ENCODE peak calls at places on chromosomes 7 and 10, in eight cellular contexts. J is mucosa of descending colon; S is NB4; Z is MM.1S; O is activated naive CD4-positive, alpha-beta T cell treated with anti-CD3 and anti-CD28 coated beads, Interleukin-2, amount 10 ng/mL, durations not matched to agents 7 days and 5 days; W is neuronal stem cell; E is stimulated activated CD4-positive, alpha-beta T cell treated with anti-CD3 and anti-CD28 coated beads, Interleukin-4, amount 100 ng/mL, for 24 hours; H is NAMALWA. M is an unnamed sample.

GRCh38 chr7:84013616-84014240 is 180.9 kb downstream of the SEMA3A start:
- DNase-seq in J (no peak), S (no peak), Z (no peak), O (peak), W (no peak), E (no peak), H (no peak), M (no peak)

GRCh38 chr7:143214789-143215679 is 6.8 kb upstream of the TAS2R40 start:
- DNase-seq in J (peak), S (peak), Z (peak), O (peak), W (peak), E (peak), H (peak), M (peak)

GRCh38 chr7:30469303-30469702 is 9.3 kb downstream of the NOD1 start:
- DNase-seq in J (peak), S (no peak), Z (no peak), O (no peak), W (peak), E (no peak), H (no peak), M (peak)

GRCh38 chr10:2210083-2210482 is 472.8 kb upstream of the ADARB2 start:
- DNase-seq in J (no peak), S (no peak), Z (no peak), O (no peak), W (no peak), E (no peak), H (no peak), M (no peak)

GRCh38 chr10:12839941-12840611 is 161.4 kb downstream of the CCDC3 start:
- DNase-seq in J (no peak), S (no peak), Z (no peak), O (no peak), W (no peak), E (no peak), H (no peak), M (no peak)

GRCh38 chr7:74134117-74134539 is 40.0 kb upstream of the EIF4H start:
- DNase-seq in J (peak), S (no peak), Z (no peak), O (peak), W (no peak), E (peak), H (no peak), M (no peak)

GRCh38 chr10:124180947-124181549 is 87.7 kb upstream of the CHST15 start:
- DNase-seq in J (no peak), S (no peak), Z (no peak), O (no peak), W (no peak), E (no peak), H (no peak), M (no peak)

GRCh38 chr7:149834601-149835000 is 3.6 kb upstream of the ZNF862 start:
- DNase-seq in J (no peak), S (no peak), Z (no peak), O (peak), W (no peak), E (no peak), H (no peak), M (no peak)

GRCh38 chr7:10727636-10728035 is 246.0 kb upstream of the PHF14 start:
- DNase-seq in J (no peak), S (no peak), Z (no peak), O (no peak), W (no peak), E (no peak), H (no peak), M (no peak)

GRCh38 chr10:8638088-8638672 is 583.7 kb downstream of the GATA3 start:
- DNase-seq in J (no peak), S (no peak), Z (no peak), O (no peak), W (no peak), E (no peak), H (no peak), M (no peak)

GRCh38 chr7:1256621-1257020 is 23.9 kb downstream of the UNCX start:
- DNase-seq in J (no peak), S (no peak), Z (no peak), O (no peak), W (no peak), E (no peak), H (no peak), M (no peak)

GRCh38 chr10:1362589-1363465 is 306.6 kb downstream of the WDR37 start:
- DNase-seq in J (no peak), S (no peak), Z (no peak), O (no peak), W (no peak), E (no peak), H (no peak), M (no peak)

GRCh38 chr10:29957887-29958330 is 101.5 kb downstream of the JCAD start:
- DNase-seq in J (no peak), S (peak), Z (no peak), O (no peak), W (no peak), E (no peak), H (peak), M (peak)

GRCh38 chr10:4541292-4541691 is 284.7 kb upstream of the AKR1E2 start:
- DNase-seq in J (peak), S (no peak), Z (no peak), O (no peak), W (no peak), E (no peak), H (no peak), M (no peak)

GRCh38 chr10:58734116-58734515 is 221.4 kb downstream of the BICC1 start:
- DNase-seq in J (no peak), S (no peak), Z (no peak), O (no peak), W (no peak), E (no peak), H (no peak), M (no peak)

GRCh38 chr7:95102662-95103061 is 195.3 kb downstream of the PPP1R9A start:
- DNase-seq in J (no peak), S (peak), Z (no peak), O (no peak), W (no peak), E (no peak), H (no peak), M (no peak)

GRCh38 chr10:7558036-7558435 is 108.7 kb downstream of the ITIH5 start:
- DNase-seq in J (no peak), S (no peak), Z (no peak), O (no peak), W (no peak), E (no peak), H (no peak), M (no peak)

GRCh38 chr7:30859940-30860623 is 51.6 kb upstream of the AQP1 start:
- DNase-seq in J (peak), S (no peak), Z (no peak), O (no peak), W (no peak), E (no peak), H (no peak), M (no peak)

GRCh38 chr10:14386202-14386593 is 55.5 kb upstream of the FRMD4A start:
- DNase-seq in J (no peak), S (no peak), Z (peak), O (peak), W (no peak), E (peak), H (no peak), M (no peak)

GRCh38 chr7:1720325-1720724 is 50.2 kb downstream of the ELFN1 start:
- DNase-seq in J (no peak), S (no peak), Z (no peak), O (no peak), W (no peak), E (no peak), H (peak), M (no peak)

GRCh38 chr7:95910341-95910740 is 138.0 kb downstream of the DYNC1I1 start:
- DNase-seq in J (no peak), S (no peak), Z (no peak), O (no peak), W (no peak), E (no peak), H (no peak), M (no peak)

GRCh38 chr10:131920693-131921092 is 19.9 kb downstream of the PPP2R2D start:
- DNase-seq in J (no peak), S (no peak), Z (no peak), O (no peak), W (no peak), E (no peak), H (no peak), M (no peak)

GRCh38 chr10:74384615-74385213 is 233.7 kb downstream of the ADK start:
- DNase-seq in J (no peak), S (no peak), Z (no peak), O (no peak), W (no peak), E (no peak), H (no peak), M (no peak)